ENCODE peak calls at places on chromosomes 3 and 15, in five cellular contexts. E, D, K, Y and F are unnamed samples.

GRCh38 chr15:65426216-65426853 is 3.6 kb upstream of the IGDCC4 start:
- DNase-seq in E (no peak), D (no peak), K (peak; percentile 16), Y (no peak), F (no peak)

GRCh38 chr3:110608566-110608965 is 463.1 kb upstream of the NECTIN3 start:
- DNase-seq in E (no peak), D (no peak), K (no peak), Y (no peak), F (no peak)

GRCh38 chr3:182440101-182440500 is 353.2 kb upstream of the ATP11B start:
- DNase-seq in E (no peak), D (no peak), K (no peak), Y (peak; percentile 62), F (no peak)

GRCh38 chr15:84034831-84035753 is 200.5 kb upstream of the GOLGA6L4 start:
- DNase-seq in E (no peak), D (peak; percentile 55), K (no peak), Y (peak; percentile 45), F (no peak)

GRCh38 chr3:1798711-1799410 is 299.8 kb upstream of the CNTN4 start:
- DNase-seq in E (no peak), D (no peak), K (no peak), Y (no peak), F (no peak)

GRCh38 chr3:126358038-126358815 is 1.0 kb upstream of the KLF15 start:
- DNase-seq in E (peak; percentile 30), D (peak; percentile 16), K (no peak), Y (no peak), F (no peak)

GRCh38 chr15:68435966-68436365 is 4.0 kb upstream of the ITGA11 start:
- DNase-seq in E (no peak), D (no peak), K (no peak), Y (no peak), F (no peak)

GRCh38 chr3:132444333-132444732 is 27.0 kb downstream of the DNAJC13 start:
- DNase-seq in E (no peak), D (no peak), K (no peak), Y (no peak), F (no peak)

GRCh38 chr3:35549690-35550089 is 89.6 kb upstream of the ARPP21 start:
- DNase-seq in E (peak; percentile 24), D (no peak), K (no peak), Y (no peak), F (no peak)

GRCh38 chr15:64213646-64214045 is 50.8 kb upstream of the PPIB start:
- DNase-seq in E (no peak), D (no peak), K (no peak), Y (no peak), F (no peak)

GRCh38 chr3:66381621-66382020 is 119.2 kb downstream of the LRIG1 start:
- DNase-seq in E (no peak), D (no peak), K (no peak), Y (no peak), F (no peak)

GRCh38 chr3:136055491-136055890 is 90.0 kb downstream of the PPP2R3A start:
- DNase-seq in E (no peak), D (no peak), K (no peak), Y (no peak), F (no peak)

GRCh38 chr3:52704611-52705437 is 767 bp downstream of the GLT8D1 start:
- DNase-seq in E (no peak), D (peak; percentile 69), K (no peak), Y (no peak), F (no peak)

GRCh38 chr15:63348392-63348791 is 33.3 kb downstream of the CA12 start:
- DNase-seq in E (peak; percentile 54), D (no peak), K (peak; percentile 75), Y (peak; percentile 77), F (peak; percentile 43)

GRCh38 chr15:69893863-69894262 is 203.9 kb downstream of the TLE3 start:
- DNase-seq in E (peak; percentile 54), D (peak; percentile 64), K (peak; percentile 86), Y (peak; percentile 14), F (peak; percentile 42)

GRCh38 chr3:191257286-191257685 is 58.2 kb downstream of the OSTN start:
- DNase-seq in E (no peak), D (no peak), K (no peak), Y (no peak), F (no peak)